ENCODE peak calls at places on chromosomes 4 and X, in six cellular contexts. A, J, T, I, E and Q are unnamed samples. For H3K9me2, the result is how much of the 10 kb centered on the place peaks cover.

GRCh38 chr4:970046-970745 is 3.2 kb downstream of the DGKQ start:
- DNase-seq in A (no peak), T (no peak), E (no peak), I (no peak), J (no peak), Q (no peak)

GRCh38 chr4:92163348-92163747 is 140.4 kb upstream of the GRID2 start:
- DNase-seq in I (peak), A (no peak), J (peak), E (peak), T (peak), Q (peak)

GRCh38 chr4:102501635-102502382 is 650 bp downstream of the NFKB1 start:
- DNase-seq in J (peak), T (peak), E (peak), A (peak), I (peak), Q (peak)

GRCh38 chr4:22458112-22458511 is 57.8 kb downstream of the ADGRA3 start:
- DNase-seq in J (no peak), E (no peak), A (no peak), I (no peak), T (no peak), Q (peak)

GRCh38 chr4:26267087-26267486 is 53.7 kb upstream of the RBPJ start:
- DNase-seq in J (peak), I (no peak), E (no peak), T (no peak), A (no peak), Q (no peak)

GRCh38 chr4:119626420-119626819 is 2.2 kb downstream of the PDE5A start:
- DNase-seq in E (no peak), A (no peak), T (no peak), J (peak), I (no peak), Q (no peak)

GRCh38 chr4:109559625-109559982 is 442 bp upstream of the MCUB start:
- DNase-seq in I (peak), T (no peak), J (peak), E (no peak), A (peak), Q (no peak)

GRCh38 chr4:33072340-33073089 is 2352.3 kb downstream of the PCDH7 start:
- DNase-seq in I (no peak), A (no peak), T (no peak), E (no peak), J (no peak), Q (no peak)

GRCh38 chr4:184854673-184855072 is 28.9 kb upstream of the ACSL1 start:
- DNase-seq in I (no peak), E (no peak), A (peak), J (no peak), T (no peak), Q (no peak)

GRCh38 chrX:39728025-39728424 is 369.7 kb downstream of the BCOR start:
- DNase-seq in A (peak), J (peak), E (no peak), I (no peak), T (no peak), Q (no peak)

GRCh38 chr4:76703676-76704075 is 194.3 kb downstream of the SOWAHB start:
- DNase-seq in I (no peak), T (peak), A (no peak), J (peak), E (no peak), Q (peak)

GRCh38 chr4:57403591-57403990 is 293.4 kb upstream of the IGFBP7 start:
- DNase-seq in I (no peak), E (no peak), A (no peak), J (no peak), T (no peak), Q (peak)

GRCh38 chrX:28847423-28847822 is 260.2 kb downstream of the IL1RAPL1 start:
- DNase-seq in E (no peak), J (no peak), T (peak), A (no peak), I (no peak), Q (peak)

GRCh38 chr4:6562931-6563901 is 11.8 kb upstream of the MAN2B2 start:
- DNase-seq in T (no peak), I (no peak), A (peak), J (peak), E (no peak), Q (peak)

GRCh38 chr4:17309567-17310268 is 202.2 kb downstream of the QDPR start:
- DNase-seq in I (no peak), J (peak), A (no peak), E (peak), T (no peak), Q (no peak)

GRCh38 chr4:118997601-118998000 is 108.9 kb downstream of the SYNPO2 start:
- DNase-seq in T (no peak), I (no peak), E (no peak), A (no peak), J (peak), Q (no peak)

GRCh38 chr4:101420661-101421060 is 73.3 kb upstream of the PPP3CA start:
- DNase-seq in I (no peak), J (peak), E (no peak), A (no peak), T (no peak), Q (peak)

GRCh38 chr4:7360802-7361201 is 73.9 kb downstream of the PSAPL1 start:
- DNase-seq in T (no peak), I (no peak), A (no peak), E (no peak), J (no peak), Q (no peak)

GRCh38 chr4:8276358-8277240 is 7.0 kb downstream of the HTRA3 start:
- DNase-seq in J (peak), E (no peak), I (no peak), T (no peak), A (no peak), Q (peak)

GRCh38 chrX:10235851-10236250 is 79.1 kb downstream of the CLCN4 start:
- DNase-seq in A (no peak), J (peak), E (no peak), I (no peak), T (no peak), Q (no peak)

GRCh38 chr4:100366213-100366612 is 151.6 kb downstream of the EMCN start:
- DNase-seq in A (no peak), J (no peak), T (no peak), I (no peak), E (no peak), Q (no peak)

GRCh38 chr4:146029939-146030710 is 91.5 kb upstream of the ZNF827 start:
- DNase-seq in A (no peak), I (peak), E (no peak), T (no peak), J (no peak), Q (peak)

GRCh38 chr4:121698119-121698732 is 1.4 kb upstream of the ANXA5 start:
- DNase-seq in I (no peak), J (peak), T (no peak), A (no peak), E (no peak), Q (no peak)
- H3K4me2 ChIP-seq in I (peak), J (peak), T (peak), A (peak), E (no peak), Q (peak)

GRCh38 chr4:10192331-10192730 is 75.7 kb upstream of the WDR1 start:
- DNase-seq in I (no peak), E (no peak), A (no peak), J (no peak), T (no peak), Q (no peak)
- H3K9me2 ChIP-seq in I (under half), E (under half), A (under half), J (under half), T (under half), Q (under half)

GRCh38 chrX:11266329-11266830 is 26.8 kb upstream of the AMELX start:
- DNase-seq in J (no peak), T (no peak), E (no peak), I (no peak), A (no peak), Q (no peak)

GRCh38 chrX:11264925-11265324 is 28.3 kb upstream of the AMELX start:
- DNase-seq in T (no peak), I (no peak), J (no peak), E (no peak), A (no peak), Q (no peak)

GRCh38 chrX:11269006-11269405 is 24.2 kb upstream of the AMELX start:
- DNase-seq in J (no peak), A (no peak), E (no peak), T (no peak), I (no peak), Q (no peak)

GRCh38 chrX:11267311-11267910 is 25.8 kb upstream of the AMELX start:
- DNase-seq in E (no peak), I (no peak), A (no peak), J (peak), T (no peak), Q (peak)

GRCh38 chrX:11265352-11265751 is 27.9 kb upstream of the AMELX start:
- DNase-seq in J (no peak), I (no peak), T (no peak), A (no peak), E (no peak), Q (no peak)
- H3K9ac ChIP-seq in J (no peak), I (no peak), T (no peak), A (no peak), E (no peak), Q (no peak)

GRCh38 chr4:150402968-150403367 is 179.0 kb upstream of the MAB21L2 start:
- DNase-seq in T (no peak), E (peak), A (peak), J (no peak), I (peak), Q (no peak)
- H3K4me2 ChIP-seq in T (no peak), E (peak), A (no peak), J (no peak), I (peak), Q (no peak)

DNA sequence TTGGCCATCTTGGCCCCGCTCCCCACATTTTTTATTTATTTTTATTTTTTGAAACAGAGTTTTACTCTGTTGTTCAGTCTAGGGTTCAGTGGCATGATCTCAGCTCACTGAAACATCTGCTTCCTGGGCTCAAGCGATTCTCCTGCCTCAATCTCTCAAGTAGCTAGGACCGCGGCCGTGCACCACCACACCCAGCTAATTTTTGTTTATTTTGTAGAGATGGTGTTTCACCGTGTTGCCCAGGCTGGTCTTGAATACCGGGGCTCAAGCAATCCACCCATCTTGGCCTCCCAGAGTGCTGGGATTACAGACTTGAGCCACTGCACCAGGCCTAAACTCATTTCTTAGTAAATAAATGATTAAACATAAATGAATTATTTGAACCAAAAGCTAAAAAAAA is 322.0 kb upstream of the LCORL start:
- DNase-seq in T (no peak), A (no peak), I (no peak), J (no peak), E (no peak), Q (no peak)
- H3K9me2 ChIP-seq in T (under half), A (under half), I (under half), J (under half), E (under half), Q (under half)